ENCODE peak calls at places on chromosomes 2 and 18, in six cellular contexts. I is OCI-LY7; N is activated naive CD4-positive, alpha-beta T cell treated with Interleukin-2 at 50 U/mL for 16 hours; R is Daoy; X is uterus; B is kidney epithelial cell. G is an unnamed sample.
A peak's percentile ranks its signal among the peaks of the same experiment; 100 is the strongest.

GRCh38 chr2:46241344-46241743 is 55.9 kb upstream of the EPAS1 start:
- DNase-seq in I (no peak), N (no peak), R (peak; percentile 34), X (no peak), B (peak; percentile 12), G (no peak)

GRCh38 chr2:237860273-237860935 is 981 bp downstream of the RAMP1 start:
- DNase-seq in I (no peak), N (no peak), R (no peak), X (peak; percentile 43), B (no peak), G (no peak)

GRCh38 chr2:3171564-3172264 is 205.9 kb downstream of the EIPR1 start:
- DNase-seq in I (no peak), N (no peak), R (no peak), X (no peak), B (no peak), G (no peak)

GRCh38 chr2:160362521-160362920 is 131.1 kb downstream of the RBMS1 start:
- DNase-seq in I (no peak), N (no peak), R (no peak), X (no peak), B (no peak), G (no peak)

GRCh38 chr2:188028739-188029138 is 262.9 kb upstream of the GULP1 start:
- DNase-seq in I (no peak), N (no peak), R (no peak), X (no peak), B (no peak), G (no peak)

GRCh38 chr2:215933141-215933540 is 80.2 kb downstream of the MREG start:
- DNase-seq in I (no peak), N (no peak), R (no peak), X (no peak), B (no peak), G (no peak)

GRCh38 chr2:216292886-216293291 is 79.4 kb downstream of the MARCHF4 start:
- DNase-seq in I (no peak), N (no peak), R (no peak), X (no peak), B (no peak), G (no peak)

GRCh38 chr18:42412896-42413295 is 457.9 kb downstream of the PIK3C3 start:
- DNase-seq in I (no peak), N (no peak), R (no peak), X (no peak), B (peak; percentile 62), G (peak; percentile 31)

GRCh38 chr2:229665158-229665557 is 49.2 kb downstream of the DNER start:
- DNase-seq in I (no peak), N (no peak), R (no peak), X (no peak), B (no peak), G (no peak)

GRCh38 chr2:74816540-74817331 is 17.2 kb upstream of the HK2 start:
- DNase-seq in I (no peak), N (no peak), R (no peak), X (no peak), B (no peak), G (no peak)

GRCh38 chr2:239937866-239938640 is 87.1 kb downstream of the NDUFA10 start:
- DNase-seq in I (no peak), N (no peak), R (no peak), X (peak; percentile 7), B (no peak), G (no peak)

GRCh38 chr2:109457366-109457765 is 156.4 kb downstream of the SEPTIN10 start:
- DNase-seq in I (no peak), N (no peak), R (no peak), X (no peak), B (no peak), G (no peak)

GRCh38 chr2:44297431-44297830 is 22.2 kb downstream of the SLC3A1 start:
- DNase-seq in I (no peak), N (no peak), R (no peak), X (no peak), B (no peak), G (no peak)

GRCh38 chr2:98903064-98903355 is 33.0 kb downstream of the CRACDL start:
- DNase-seq in I (no peak), N (no peak), R (no peak), X (no peak), B (no peak), G (no peak)

G was measured in non-pigmented ciliary epithelial cell.